ENCODE peak calls at places on chromosome 5, in seven cellular contexts. H is activated T-helper 2 cell treated with anti-CD3 and anti-CD28 coated beads, Interferon-gamma antibody, Interleukin-2, Interleukin-4, amounts not matched to agents 10 μg/mL and 5 μg/mL and 100 μg/mL, durations not matched to agents 14 hours and 24 hours and 36 hours; Y is prostate gland; G is lower lobe of right lung; D is brain microvascular endothelial cell; X is Peyer's patch; V is heart right ventricle. R is an unnamed sample.

GRCh38 chr5:55711531-55712022 is 547 bp downstream of the SLC38A9 start:
- DNase-seq in H (no peak), Y (no peak), G (no peak), D (no peak), X (no peak), V (no peak), R (no peak)

GRCh38 chr5:33657181-33657580 is 216.4 kb downstream of the TARS1 start:
- DNase-seq in H (no peak), Y (no peak), G (no peak), D (no peak), X (no peak), V (no peak), R (no peak)

GRCh38 chr5:10711562-10711961 is 49.5 kb downstream of the DAP start:
- DNase-seq in H (no peak), Y (no peak), G (no peak), D (no peak), X (no peak), V (no peak), R (no peak)

GRCh38 chr5:136062563-136063274 is 33.9 kb downstream of the TGFBI start:
- DNase-seq in H (no peak), Y (no peak), G (no peak), D (no peak), X (no peak), V (no peak), R (no peak)

GRCh38 chr5:139646912-139647391 is 1.2 kb upstream of the CXXC5 start:
- DNase-seq in H (no peak), Y (no peak), G (no peak), D (no peak), X (no peak), V (no peak), R (no peak)

GRCh38 chr5:67303356-67303755 is 106.8 kb upstream of the CD180 start:
- DNase-seq in H (no peak), Y (no peak), G (no peak), D (peak), X (no peak), V (no peak), R (no peak)

GRCh38 chr5:96861044-96861443 is 15.3 kb upstream of the ERAP2 start:
- DNase-seq in H (no peak), Y (no peak), G (no peak), D (no peak), X (no peak), V (no peak), R (no peak)

GRCh38 chr5:153542536-153542935 is 52.1 kb downstream of the GRIA1 start:
- DNase-seq in H (no peak), Y (no peak), G (no peak), D (no peak), X (no peak), V (no peak), R (no peak)

GRCh38 chr5:94375801-94376200 is 242.6 kb downstream of the KIAA0825 start:
- DNase-seq in H (no peak), Y (no peak), G (no peak), D (peak), X (no peak), V (no peak), R (no peak)

GRCh38 chr5:75007537-75007847 is 44.9 kb downstream of the GCNT4 start:
- DNase-seq in H (no peak), Y (no peak), G (no peak), D (peak), X (no peak), V (no peak), R (no peak)

GRCh38 chr5:69024241-69024651 is 69.6 kb upstream of the SLC30A5 start:
- DNase-seq in H (no peak), Y (no peak), G (no peak), D (no peak), X (no peak), V (no peak), R (no peak)

GRCh38 chr5:179362355-179362754 is 17.1 kb upstream of the ADAMTS2 start:
- DNase-seq in H (no peak), Y (no peak), G (no peak), D (no peak), X (no peak), V (no peak), R (no peak)

GRCh38 chr5:57684299-57684702 is 201.7 kb upstream of the ACTBL2 start:
- DNase-seq in H (no peak), Y (no peak), G (no peak), D (no peak), X (no peak), V (no peak), R (no peak)

GRCh38 chr5:148290271-148291195 is 21.7 kb upstream of the SPINK7 start:
- DNase-seq in H (no peak), Y (no peak), G (no peak), D (peak), X (no peak), V (no peak), R (no peak)

GRCh38 chr5:148343049-148343413 is 7.7 kb downstream of the SPINK9 start:
- DNase-seq in H (no peak), Y (no peak), G (no peak), D (no peak), X (no peak), V (no peak), R (no peak)

GRCh38 chr5:96703384-96703910 is 41.3 kb downstream of the CAST start:
- DNase-seq in H (no peak), Y (peak), G (no peak), D (no peak), X (peak), V (no peak), R (no peak)

GRCh38 chr5:40666657-40667056 is 13.1 kb upstream of the PTGER4 start:
- DNase-seq in H (no peak), Y (no peak), G (no peak), D (no peak), X (no peak), V (no peak), R (no peak)

GRCh38 chr5:78716221-78716620 is 67.6 kb upstream of the LHFPL2 start:
- DNase-seq in H (no peak), Y (no peak), G (no peak), D (peak), X (no peak), V (no peak), R (no peak)

GRCh38 chr5:77900691-77901090 is 124.6 kb upstream of the TBCA start:
- DNase-seq in H (no peak), Y (no peak), G (no peak), D (no peak), X (no peak), V (no peak), R (no peak)

GRCh38 chr5:71802673-71803072 is 83.6 kb downstream of the CARTPT start:
- DNase-seq in H (no peak), Y (no peak), G (no peak), D (no peak), X (no peak), V (no peak), R (no peak)

GRCh38 chr5:154606675-154607321 is 128.8 kb upstream of the HAND1 start:
- DNase-seq in H (no peak), Y (no peak), G (no peak), D (no peak), X (no peak), V (no peak), R (no peak)

GRCh38 chr5:137743031-137743640 is 7.2 kb upstream of the KLHL3 start:
- DNase-seq in H (peak), Y (peak), G (no peak), D (peak), X (no peak), V (peak), R (no peak)

GRCh38 chr5:141494761-141495455 is 6.0 kb downstream of the PCDHGC5 start:
- DNase-seq in H (no peak), Y (no peak), G (no peak), D (no peak), X (no peak), V (no peak), R (peak)

GRCh38 chr5:68740204-68740910 is 353.5 kb upstream of the SLC30A5 start:
- DNase-seq in H (no peak), Y (no peak), G (no peak), D (no peak), X (no peak), V (no peak), R (no peak)

GRCh38 chr5:2832394-2832793 is 80.9 kb upstream of the IRX2 start:
- DNase-seq in H (no peak), Y (no peak), G (no peak), D (no peak), X (no peak), V (no peak), R (no peak)

GRCh38 chr5:57414857-57415256 is 67.8 kb downstream of the ACTBL2 start:
- DNase-seq in H (no peak), Y (no peak), G (no peak), D (no peak), X (no peak), V (no peak), R (no peak)

GRCh38 chr5:67010684-67011409 is 185.8 kb downstream of the CD180 start:
- DNase-seq in H (no peak), Y (peak), G (no peak), D (peak), X (no peak), V (no peak), R (peak)

GRCh38 chr5:16550316-16550952 is 66.4 kb downstream of the RETREG1 start:
- DNase-seq in H (peak), Y (no peak), G (no peak), D (no peak), X (no peak), V (peak), R (peak)

GRCh38 chr5:96402500-96402899 is 30.5 kb downstream of the PCSK1 start:
- DNase-seq in H (no peak), Y (no peak), G (no peak), D (no peak), X (no peak), V (no peak), R (no peak)

GRCh38 chr5:14526493-14526892 is 55.1 kb upstream of the OTULINL start:
- DNase-seq in H (no peak), Y (no peak), G (no peak), D (no peak), X (no peak), V (no peak), R (no peak)

GRCh38 chr5:138461343-138462125 is 3.7 kb upstream of the EGR1 start:
- DNase-seq in H (no peak), Y (no peak), G (peak), D (peak), X (no peak), V (peak), R (no peak)

GRCh38 chr5:72065751-72066255 is 41.5 kb upstream of the MAP1B start:
- DNase-seq in H (no peak), Y (no peak), G (no peak), D (peak), X (no peak), V (no peak), R (no peak)

GRCh38 chr5:100676807-100677631 is 141.8 kb downstream of the FAM174A start:
- DNase-seq in H (no peak), Y (no peak), G (no peak), D (peak), X (no peak), V (no peak), R (no peak)

GRCh38 chr5:170429014-170429413 is 39.8 kb upstream of the KCNMB1 start:
- DNase-seq in H (no peak), Y (no peak), G (no peak), D (no peak), X (no peak), V (no peak), R (no peak)

R was measured in lower leg skin.